ENCODE peak calls at places on chromosome 18, in five cellular contexts. X, F, N, I and A are unnamed samples.
A peak's percentile ranks its signal among the peaks of the same experiment; 100 is the strongest.

GRCh38 chr18:49685231-49685942 is 123.5 kb downstream of the LIPG start:
- DNase-seq in I (no peak), N (no peak), F (no peak), X (no peak), A (no peak)

GRCh38 chr18:41809652-41810051 is 145.4 kb upstream of the PIK3C3 start:
- DNase-seq in N (no peak), F (no peak), I (no peak), X (peak; percentile 0), A (no peak)

GRCh38 chr18:9890191-9890590 is 4.4 kb downstream of the TXNDC2 start:
- DNase-seq in I (no peak), X (peak; percentile 51), N (no peak), F (no peak), A (no peak)

GRCh38 chr18:8631265-8631664 is 22.0 kb downstream of the RAB12 start:
- DNase-seq in X (no peak), F (no peak), N (no peak), I (no peak), A (no peak)

GRCh38 chr18:67636597-67637385 is 120.3 kb upstream of the DSEL start:
- DNase-seq in X (no peak), I (no peak), F (no peak), N (no peak), A (no peak)

GRCh38 chr18:38576915-38577314 is 1011.3 kb upstream of the CELF4 start:
- DNase-seq in N (no peak), I (no peak), X (no peak), F (no peak), A (peak; percentile 11)

GRCh38 chr18:966095-967036 is 61.7 kb downstream of the ADCYAP1 start:
- DNase-seq in N (no peak), I (no peak), X (no peak), F (no peak), A (no peak)

GRCh38 chr18:50906843-50907242 is 27.9 kb downstream of the ME2 start:
- DNase-seq in N (no peak), I (no peak), F (no peak), X (no peak), A (no peak)

GRCh38 chr18:75639468-75639831 is 211.9 kb upstream of the SMIM21 start:
- DNase-seq in N (no peak), X (no peak), F (no peak), I (no peak), A (no peak)